ENCODE peak calls at places on chromosome 19, in six cellular contexts. P is myocyte, M is nephron progenitor cell, R is left ventricle myocardium superior, A is anterior cingulate cortex, F is activated T-cell treated with anti-CD3 and anti-CD28 coated beads for 4 hours. T is an unnamed sample.

GRCh38 chr19:17021793-17022590 is 4.6 kb downstream of the CPAMD8 start:
- DNase-seq in R (no peak), P (no peak), M (no peak), A (no peak), F (no peak), T (no peak)

GRCh38 chr19:12052571-12053169 is at the start of gene ZNF878:
- DNase-seq in R (peak; percentile 93), P (peak; percentile 87), F (peak; percentile 23), A (peak; percentile 64), M (peak; percentile 94), T (peak; percentile 93)

GRCh38 chr19:12757544-12758274 is 6.1 kb downstream of the BEST2 start:
- DNase-seq in M (peak; percentile 87), F (no peak), P (peak; percentile 88), R (peak; percentile 83), A (peak; percentile 45), T (peak; percentile 80)

GRCh38 chr19:737591-738093 is 13.3 kb upstream of the MISP start:
- DNase-seq in A (no peak), M (peak; percentile 71), F (peak; percentile 51), R (peak; percentile 64), P (peak; percentile 22), T (no peak)

GRCh38 chr19:18109731-18110671 is 12.4 kb downstream of the MAST3 start:
- DNase-seq in A (no peak), R (peak; percentile 79), M (peak; percentile 73), P (peak; percentile 45), F (no peak), T (no peak)

GRCh38 chr19:18587561-18587960 is 1.0 kb upstream of the REX1BD start:
- DNase-seq in M (no peak), P (no peak), A (no peak), F (no peak), R (no peak), T (no peak)

GRCh38 chr19:1163283-1163933 is 10.7 kb downstream of the SBNO2 start:
- DNase-seq in R (peak; percentile 64), A (no peak), P (no peak), M (no peak), F (no peak), T (no peak)

GRCh38 chr19:44662686-44663085 is 8.6 kb upstream of the CEACAM19 start:
- DNase-seq in F (no peak), P (peak; percentile 99), A (no peak), M (no peak), R (no peak), T (no peak)

GRCh38 chr19:1171755-1172352 is 2.2 kb downstream of the SBNO2 start:
- DNase-seq in M (no peak), F (no peak), P (no peak), A (no peak), R (no peak), T (no peak)

GRCh38 chr19:18164072-18164471 is 9.5 kb upstream of the IFI30 start:
- DNase-seq in F (no peak), M (no peak), P (no peak), R (no peak), A (no peak), T (no peak)

GRCh38 chr19:1353144-1353543 is 30.6 kb upstream of the NDUFS7 start:
- DNase-seq in A (no peak), M (no peak), F (no peak), P (no peak), R (no peak), T (no peak)

GRCh38 chr19:18208098-18208951 is 4.5 kb upstream of the RAB3A start:
- DNase-seq in P (peak; percentile 62), M (peak; percentile 58), A (no peak), R (peak; percentile 69), F (no peak), T (no peak)

GRCh38 chr19:10533656-10534386 is 9.9 kb upstream of the ATG4D start:
- DNase-seq in R (no peak), M (no peak), F (no peak), P (peak; percentile 65), A (no peak), T (no peak)

GRCh38 chr19:49866933-49867782 is at the start of gene PNKP:
- DNase-seq in A (peak; percentile 95), R (peak; percentile 94), F (peak; percentile 94), P (peak; percentile 93), M (peak; percentile 91), T (peak; percentile 87)

GRCh38 chr19:27392027-27392632 is 1820.8 kb downstream of the UQCRFS1 start:
- DNase-seq in A (no peak), P (no peak), R (peak; percentile 27), M (no peak), F (no peak), T (no peak)

GRCh38 chr19:10692673-10693264 is 8.5 kb upstream of the QTRT1 start:
- DNase-seq in R (no peak), F (no peak), P (no peak), M (no peak), A (no peak), T (no peak)

GRCh38 chr19:38617283-38617763 is 430 bp downstream of the MAP4K1 start:
- DNase-seq in A (no peak), P (no peak), R (no peak), F (no peak), M (no peak), T (no peak)

GRCh38 chr19:4140237-4140711 is 13.2 kb upstream of the CREB3L3 start:
- DNase-seq in R (peak; percentile 39), P (peak; percentile 44), A (no peak), F (no peak), M (peak; percentile 50), T (peak; percentile 56)

GRCh38 chr19:34985249-34986022 is 14.7 kb upstream of the GRAMD1A start:
- DNase-seq in R (peak; percentile 73), P (no peak), A (no peak), M (no peak), F (no peak), T (no peak)

GRCh38 chr19:17806945-17807344 is 12.0 kb downstream of the B3GNT3 start:
- DNase-seq in M (no peak), P (no peak), R (no peak), A (no peak), F (no peak), T (no peak)

GRCh38 chr19:51166846-51167490 is 24.9 kb downstream of the SIGLEC7 start:
- DNase-seq in F (no peak), R (no peak), P (no peak), A (no peak), M (no peak), T (no peak)

GRCh38 chr19:12841094-12841493 is 2.8 kb downstream of the MAST1 start:
- DNase-seq in M (peak; percentile 94), F (no peak), R (no peak), P (no peak), A (no peak), T (peak; percentile 96)

GRCh38 chr19:33464010-33464732 is 57.4 kb downstream of the PEPD start:
- DNase-seq in M (no peak), P (no peak), R (no peak), F (no peak), A (no peak), T (no peak)

GRCh38 chr19:43562698-43563241 is 12.6 kb downstream of the XRCC1 start:
- DNase-seq in M (no peak), P (peak; percentile 98), R (peak; percentile 90), F (peak; percentile 49), A (peak; percentile 64), T (no peak)

GRCh38 chr19:55646889-55647731 is 902 bp upstream of the CCDC106 start:
- DNase-seq in R (no peak), A (no peak), M (no peak), F (no peak), P (no peak), T (no peak)

GRCh38 chr19:54873990-54874389 is at the start of gene FCAR:
- DNase-seq in A (no peak), R (no peak), P (no peak), M (no peak), F (no peak), T (no peak)

GRCh38 chr19:35509018-35509652 is 4.3 kb downstream of the DMKN start:
- DNase-seq in F (no peak), A (no peak), R (no peak), M (peak; percentile 37), P (no peak), T (no peak)

GRCh38 chr19:41641879-41642485 is 15.1 kb upstream of the CEACAM4 start:
- DNase-seq in P (peak; percentile 62), A (peak; percentile 3), M (peak; percentile 53), R (no peak), F (peak; percentile 70), T (peak; percentile 9)